ENCODE peak calls at places on chromosome 12, in four cellular contexts. P is suprapubic skin, V is heart left ventricle, C is Caco-2. Y is an unnamed sample.
A peak's percentile ranks its signal among the peaks of the same experiment; 100 is the strongest.

GRCh38 chr12:31362115-31362758 is 36.3 kb upstream of the SINHCAF start:
- DNase-seq in P (no peak), V (no peak), C (peak; percentile 58), Y (no peak)

GRCh38 chr12:115623764-115624334 is 653.6 kb downstream of the MED13L start:
- DNase-seq in C (no peak), V (peak; percentile 81), P (no peak), Y (peak; percentile 41)

GRCh38 chr12:19490908-19491307 is 51.6 kb downstream of the AEBP2 start:
- DNase-seq in C (no peak), P (no peak), V (no peak), Y (peak; percentile 23)

GRCh38 chr12:124747426-124748161 is 116.1 kb downstream of the SCARB1 start:
- DNase-seq in P (no peak), V (no peak), C (peak; percentile 38), Y (no peak)

GRCh38 chr12:8844665-8845064 is 22.2 kb downstream of the A2ML1 start:
- DNase-seq in V (peak; percentile 86), C (no peak), P (no peak), Y (peak; percentile 76)

GRCh38 chr12:53324113-53324778 is 2.8 kb upstream of the AAAS start:
- DNase-seq in V (no peak), C (no peak), P (no peak), Y (peak; percentile 16)

GRCh38 chr12:112352921-112353320 is 29.3 kb downstream of the HECTD4 start:
- DNase-seq in V (no peak), C (no peak), P (no peak), Y (no peak)

GRCh38 chr12:24739094-24739779 is 209.7 kb downstream of the BCAT1 start:
- DNase-seq in V (no peak), P (no peak), C (no peak), Y (no peak)

GRCh38 chr12:124231980-124232653 is 62.8 kb upstream of the RFLNA start:
- DNase-seq in P (no peak), V (no peak), C (peak; percentile 85), Y (no peak)

GRCh38 chr12:7907009-7907408 is 29.0 kb downstream of the SLC2A3 start:
- DNase-seq in C (peak; percentile 96), P (no peak), V (no peak), Y (peak; percentile 89)

GRCh38 chr12:92136021-92136735 is 9.5 kb downstream of the BTG1 start:
- DNase-seq in P (no peak), V (no peak), C (no peak), Y (no peak)

GRCh38 chr12:104570174-104570907 is 113.6 kb downstream of the CHST11 start:
- DNase-seq in P (no peak), V (no peak), C (no peak), Y (no peak)

GRCh38 chr12:50188280-50188781 is 21.2 kb upstream of the CERS5 start:
- DNase-seq in V (no peak), C (peak; percentile 26), P (no peak), Y (no peak)

GRCh38 chr12:64840949-64841717 is 16.7 kb downstream of the TBC1D30 start:
- DNase-seq in C (no peak), V (no peak), P (no peak), Y (no peak)

GRCh38 chr12:101039848-101040531 is 170.0 kb downstream of the SLC5A8 start:
- DNase-seq in P (no peak), C (peak; percentile 15), V (no peak), Y (no peak)

GRCh38 chr12:77724367-77724957 is 106.2 kb upstream of the NAV3 start:
- DNase-seq in C (peak; percentile 10), V (no peak), P (no peak), Y (peak; percentile 32)

GRCh38 chr12:101967506-101967905 is 90.1 kb downstream of the DRAM1 start:
- DNase-seq in C (no peak), P (no peak), V (no peak), Y (no peak)

GRCh38 chr12:19432309-19433170 is 6.8 kb upstream of the AEBP2 start:
- DNase-seq in V (no peak), C (no peak), P (no peak), Y (no peak)

GRCh38 chr12:119229837-119230236 is 51.1 kb downstream of the HSPB8 start:
- DNase-seq in P (no peak), C (peak; percentile 79), V (peak; percentile 52), Y (no peak)

GRCh38 chr12:50354908-50355307 is 41.5 kb downstream of the FAM186A start:
- DNase-seq in C (no peak), V (no peak), P (no peak), Y (peak; percentile 43)

DNA sequence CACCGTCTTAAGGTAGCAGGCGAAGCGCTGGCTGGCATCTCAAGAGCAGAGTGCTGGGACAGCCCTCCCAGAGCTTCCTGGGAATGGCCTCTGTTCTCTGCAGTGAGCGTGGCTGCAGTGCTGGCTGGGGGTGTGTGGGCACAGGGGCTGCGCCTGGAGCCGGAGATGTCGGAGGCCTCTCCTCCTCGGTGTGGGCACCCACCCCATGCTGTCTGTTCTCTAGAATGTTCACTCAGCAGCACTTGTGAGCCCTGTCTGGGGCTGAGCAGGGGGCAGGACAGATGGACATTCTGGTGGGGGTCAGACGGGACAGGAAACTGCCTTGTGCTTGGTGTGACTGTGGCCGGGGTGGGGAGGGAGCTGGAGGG is 15.9 kb downstream of the FBRSL1 start:
- DNase-seq in P (no peak), C (no peak), V (no peak), Y (no peak)
- H3K4me3 ChIP-seq in P (no peak overlapping the region), C (no peak overlapping the region), V (no peak overlapping the region), Y (no peak overlapping the region)

GRCh38 chr12:90961154-90961553 is 6.2 kb upstream of the CCER1 start:
- DNase-seq in C (no peak), V (no peak), P (no peak), Y (no peak)

GRCh38 chr12:90954428-90954827 is 548 bp downstream of the CCER1 start:
- DNase-seq in V (no peak), P (no peak), C (no peak), Y (no peak)

GRCh38 chr12:90959538-90960139 is 4.7 kb upstream of the CCER1 start:
- DNase-seq in C (peak; percentile 43), V (no peak), P (no peak), Y (no peak)

GRCh38 chr12:90954921-90955320 is at the start of gene CCER1:
- DNase-seq in P (no peak), V (no peak), C (no peak), Y (no peak)

GRCh38 chr12:90958995-90959394 is 4.0 kb upstream of the CCER1 start:
- DNase-seq in C (no peak), V (no peak), P (no peak), Y (no peak)
- TF ChIP-seq CTCF in C (no peak), V (no peak), P (no peak), Y (no peak)

DNA sequence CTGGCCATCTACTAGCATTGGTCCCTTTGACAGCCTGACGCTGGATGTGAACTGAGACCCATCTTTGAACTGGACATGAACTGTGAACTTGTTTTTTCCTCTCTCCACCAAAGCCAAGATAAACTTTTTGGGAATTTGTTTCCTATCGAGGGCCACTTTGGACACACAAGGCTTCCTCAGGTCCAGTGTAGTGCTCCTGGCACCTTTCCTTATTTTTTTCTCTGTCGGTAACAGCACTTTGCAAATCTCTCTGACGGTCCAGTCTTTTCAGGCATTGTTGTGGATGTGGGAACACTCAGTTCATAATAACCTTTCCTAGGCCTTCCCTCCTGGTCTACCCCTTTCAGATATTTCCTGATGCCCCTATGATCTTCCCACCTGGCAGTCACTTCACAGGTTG is 5.0 kb downstream of the KCNA1 start:
- DNase-seq in C (no peak), V (no peak), P (no peak), Y (no peak)
- H3K27me3 ChIP-seq in C (no peaks in the 10 kb centered on the region), V (peaks cover 32% of the 10 kb centered on the region), P (peaks cover 53% of the 10 kb centered on the region), Y (peaks cover 26% of the 10 kb centered on the region)

DNA sequence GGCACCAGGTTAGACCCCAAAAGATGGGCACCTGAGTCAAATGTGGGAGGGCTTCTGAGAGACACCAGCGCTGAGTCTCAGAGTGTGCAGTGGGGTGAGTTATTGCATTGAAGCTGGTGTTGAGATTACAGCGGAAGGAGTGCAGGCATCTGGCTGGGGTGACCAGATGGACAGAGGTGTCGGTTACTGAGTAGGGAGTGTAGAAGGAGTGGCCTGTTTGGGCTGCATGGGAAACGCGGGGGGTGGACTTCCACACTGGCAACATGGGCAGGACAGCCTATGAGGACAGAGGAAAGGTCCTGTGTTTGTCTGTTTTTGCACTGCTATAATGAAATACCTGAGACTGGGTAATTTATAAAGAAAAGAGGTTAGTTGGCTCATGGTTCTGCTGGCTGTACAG is 45.2 kb downstream of the PLXNC1 start:
- DNase-seq in C (no peak), P (no peak), V (no peak), Y (no peak)
- H3K4me3 ChIP-seq in C (no peak overlapping the region), P (no peak overlapping the region), V (no peak overlapping the region), Y (no peak overlapping the region)

DNA sequence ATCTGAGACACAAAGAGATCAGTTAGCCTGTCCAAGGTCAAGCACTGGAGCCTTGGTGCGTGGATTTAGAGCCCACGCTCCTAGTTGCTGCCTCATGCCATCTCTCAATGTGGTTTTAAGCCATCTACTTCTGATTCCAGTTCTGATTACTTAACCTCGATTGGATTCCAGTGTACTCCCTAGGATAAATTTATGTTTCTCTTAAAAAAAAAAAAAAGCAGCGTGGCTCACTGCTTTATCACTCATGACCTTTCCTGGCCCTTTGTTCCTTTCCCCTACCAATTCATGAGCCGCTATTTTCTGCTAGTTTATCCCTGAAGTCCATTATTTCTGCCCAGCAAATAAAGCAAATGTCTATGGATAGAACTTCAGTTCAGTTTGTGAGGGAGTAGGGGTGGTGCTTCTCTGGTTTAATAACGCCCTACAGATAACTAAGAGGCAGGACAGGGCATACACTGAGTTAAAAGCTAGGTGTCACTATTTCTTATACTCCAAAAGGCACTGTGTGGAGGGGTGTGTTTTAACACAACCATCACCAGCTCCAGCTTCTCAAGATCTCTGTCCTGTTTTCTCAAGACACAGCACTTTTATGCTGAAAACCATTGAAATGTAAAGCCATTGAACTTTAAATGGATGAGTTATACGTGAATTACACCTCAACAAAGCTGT is 9.8 kb upstream of the PARP11 start:
- DNase-seq in C (peak; percentile 52), P (no peak), V (no peak), Y (no peak)
- TF ChIP-seq CTCF in C (peak; percentile 64), P (peak; percentile 13), V (no peak), Y (peak; percentile 14)

GRCh38 chr12:132426349-132427176 is 63.4 kb upstream of the FBRSL1 start:
- DNase-seq in V (no peak), C (no peak), P (no peak), Y (no peak)
- H3K27me3 ChIP-seq in V (peaks cover 71% of the 10 kb centered on the region), C (no peaks in the 10 kb centered on the region), P (peaks cover 72% of the 10 kb centered on the region), Y (peaks cover 9% of the 10 kb centered on the region)

Y was measured in adrenal gland.